ENCODE peak calls at places on chromosomes 7 and 10, in nine cellular contexts. C, E, N, U, S, Q, F, P and V are unnamed samples.
A peak's percentile ranks its signal among the peaks of the same experiment; 100 is the strongest.

GRCh38 chr10:124301736-124302135 is 117.0 kb downstream of the OAT start:
- DNase-seq in C (no peak), E (peak; percentile 13), N (no peak), U (no peak), S (no peak), Q (no peak), F (no peak), P (no peak), V (no peak)

GRCh38 chr7:20795881-20796280 is 9.2 kb upstream of the SP8 start:
- DNase-seq in C (no peak), E (no peak), N (no peak), U (no peak), S (no peak), Q (no peak), F (no peak), P (no peak), V (no peak)

GRCh38 chr7:26101471-26102151 is 50.4 kb upstream of the NFE2L3 start:
- DNase-seq in C (no peak), E (no peak), N (no peak), U (no peak), S (no peak), Q (peak; percentile 99), F (no peak), P (no peak), V (no peak)

GRCh38 chr7:3987426-3987927 is 686.4 kb downstream of the SDK1 start:
- DNase-seq in C (no peak), E (no peak), N (no peak), U (no peak), S (no peak), Q (no peak), F (no peak), P (no peak), V (no peak)

GRCh38 chr7:130356121-130356759 is 11.6 kb downstream of the CPA5 start:
- DNase-seq in C (no peak), E (peak; percentile 99), N (peak; percentile 97), U (peak; percentile 97), S (peak; percentile 98), Q (peak; percentile 24), F (no peak), P (peak; percentile 51), V (peak; percentile 90)

GRCh38 chr10:79342295-79342761 is 4.9 kb upstream of the PPIF start:
- DNase-seq in C (peak; percentile 88), E (no peak), N (no peak), U (no peak), S (no peak), Q (no peak), F (no peak), P (no peak), V (no peak)

GRCh38 chr7:155356323-155357105 is 58.8 kb downstream of the INSIG1 start:
- DNase-seq in C (no peak), E (no peak), N (no peak), U (peak; percentile 44), S (no peak), Q (peak; percentile 73), F (no peak), P (peak; percentile 43), V (no peak)

GRCh38 chr10:25766687-25767221 is 167.3 kb upstream of the MYO3A start:
- DNase-seq in C (no peak), E (no peak), N (no peak), U (no peak), S (no peak), Q (no peak), F (no peak), P (no peak), V (no peak)

GRCh38 chr7:22854158-22855048 is 31.8 kb upstream of the TOMM7 start:
- DNase-seq in C (no peak), E (peak; percentile 93), N (no peak), U (peak; percentile 93), S (no peak), Q (peak; percentile 97), F (peak; percentile 66), P (peak; percentile 85), V (peak; percentile 86)

GRCh38 chr7:89029864-89030263 is 234.3 kb upstream of the TEX47 start:
- DNase-seq in C (no peak), E (peak; percentile 3), N (peak; percentile 71), U (peak; percentile 42), S (peak; percentile 25), Q (peak; percentile 60), F (no peak), P (no peak), V (no peak)

GRCh38 chr7:27946351-27946750 is 206.4 kb downstream of the TAX1BP1 start:
- DNase-seq in C (no peak), E (no peak), N (no peak), U (no peak), S (no peak), Q (no peak), F (no peak), P (no peak), V (no peak)

GRCh38 chr10:132557696-132558515 is 20.3 kb downstream of the INPP5A start:
- DNase-seq in C (no peak), E (no peak), N (no peak), U (no peak), S (no peak), Q (no peak), F (no peak), P (no peak), V (no peak)

GRCh38 chr10:62433181-62433692 is 59.1 kb downstream of the ZNF365 start:
- DNase-seq in C (no peak), E (peak; percentile 95), N (peak; percentile 97), U (peak; percentile 86), S (peak; percentile 85), Q (peak; percentile 85), F (peak; percentile 59), P (peak; percentile 76), V (peak; percentile 80)

GRCh38 chr10:11344550-11344949 is 266.9 kb downstream of the USP6NL start:
- DNase-seq in C (no peak), E (no peak), N (no peak), U (no peak), S (no peak), Q (peak; percentile 71), F (no peak), P (no peak), V (no peak)

GRCh38 chr7:919114-919442 is 35.4 kb downstream of the ADAP1 start:
- DNase-seq in C (no peak), E (no peak), N (no peak), U (no peak), S (no peak), Q (no peak), F (no peak), P (no peak), V (no peak)

GRCh38 chr10:133262696-133263095 is 14.0 kb downstream of the ADAM8 start:
- DNase-seq in C (no peak), E (no peak), N (no peak), U (no peak), S (no peak), Q (no peak), F (no peak), P (no peak), V (no peak)

GRCh38 chr10:59173414-59173813 is 3.0 kb upstream of the PHYHIPL start:
- DNase-seq in C (no peak), E (no peak), N (no peak), U (no peak), S (no peak), Q (no peak), F (no peak), P (no peak), V (no peak)

GRCh38 chr7:22561895-22562593 is 62.1 kb upstream of the STEAP1B start:
- DNase-seq in C (no peak), E (peak; percentile 50), N (no peak), U (no peak), S (no peak), Q (no peak), F (no peak), P (peak; percentile 55), V (no peak)

DNA sequence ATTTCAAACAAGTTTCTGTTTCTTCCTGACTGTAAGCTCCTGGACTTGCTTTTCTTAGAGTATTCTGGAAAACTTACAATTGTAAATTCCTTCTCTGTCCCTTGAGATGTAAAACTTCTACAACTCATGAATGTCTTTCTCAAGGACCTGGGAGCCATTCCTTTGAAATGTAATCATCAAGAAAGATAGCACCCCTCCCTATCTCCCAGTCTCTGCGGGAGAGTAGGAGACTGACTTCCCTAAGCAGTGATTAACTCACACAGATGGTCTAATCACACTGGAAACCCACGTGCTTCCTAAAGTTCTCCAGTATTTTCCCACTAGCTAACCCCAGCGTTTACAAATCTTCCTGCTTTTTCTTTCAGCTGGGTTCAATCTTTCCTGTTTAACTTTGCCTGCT is 549.4 kb downstream of the SORCS1 start:
- DNase-seq in C (no peak), E (peak; percentile 60), N (no peak), U (peak; percentile 69), S (no peak), Q (no peak), F (no peak), P (no peak), V (no peak)
- H3K4me3 ChIP-seq in C (no peak overlapping the region), E (no peak overlapping the region), N (no peak overlapping the region), U (no peak overlapping the region), S (no peak overlapping the region), Q (no peak overlapping the region), F (no peak overlapping the region), P (no peak overlapping the region), V (no peak overlapping the region)

GRCh38 chr10:22737587-22737986 is 23.2 kb upstream of the PIP4K2A start:
- DNase-seq in C (no peak), E (peak; percentile 50), N (peak; percentile 61), U (peak; percentile 87), S (peak; percentile 87), Q (peak; percentile 52), F (no peak), P (no peak), V (peak; percentile 88)
- TF ChIP-seq CTCF in C (no peak), E (no peak), N (no peak), U (no peak), S (no peak), Q (no peak), F (no peak), P (no peak), V (no peak)

GRCh38 chr10:34624323-34625153 is 190.6 kb downstream of the PARD3 start:
- DNase-seq in C (no peak), E (no peak), N (no peak), U (no peak), S (no peak), Q (no peak), F (no peak), P (no peak), V (no peak)
- H3K4me3 ChIP-seq in C (no peak overlapping the region), E (no peak overlapping the region), N (no peak overlapping the region), U (no peak overlapping the region), S (no peak overlapping the region), Q (no peak overlapping the region), F (no peak overlapping the region), P (no peak overlapping the region), V (no peak overlapping the region)

GRCh38 chr10:127577878-127578627 is 28.9 kb downstream of the NPS start:
- DNase-seq in C (no peak), E (no peak), N (no peak), U (no peak), S (no peak), Q (no peak), F (no peak), P (no peak), V (no peak)

GRCh38 chr10:127576011-127576410 is 26.9 kb downstream of the NPS start:
- DNase-seq in C (no peak), E (no peak), N (no peak), U (no peak), S (no peak), Q (no peak), F (no peak), P (no peak), V (no peak)

GRCh38 chr10:127578628-127579305 is 29.7 kb downstream of the NPS start:
- DNase-seq in C (no peak), E (no peak), N (no peak), U (no peak), S (peak; percentile 73), Q (no peak), F (no peak), P (no peak), V (no peak)

GRCh38 chr10:127576751-127577161 is 27.6 kb downstream of the NPS start:
- DNase-seq in C (no peak), E (no peak), N (no peak), U (peak; percentile 27), S (no peak), Q (no peak), F (no peak), P (no peak), V (no peak)

GRCh38 chr10:127577376-127577775 is 28.3 kb downstream of the NPS start:
- DNase-seq in C (no peak), E (peak; percentile 14), N (no peak), U (peak; percentile 39), S (no peak), Q (peak; percentile 7), F (no peak), P (no peak), V (no peak)
- TF ChIP-seq CTCF in C (peak; percentile 51), E (no peak), N (no peak), U (peak; percentile 21), S (no peak), Q (no peak), F (no peak), P (peak; percentile 44), V (no peak)